ENCODE peak calls at places on chromosomes 13 and 19, in six cellular contexts. K is mucosa of descending colon; W is foreskin fibroblast; B is CD8-positive, alpha-beta T cell; D is glutamatergic neuron; F is fibroblast of lung. I is an unnamed sample.

GRCh38 chr13:97228850-97229521 is 6.9 kb downstream of the MBNL2 start:
- DNase-seq in K (no peak), W (no peak), B (no peak), D (no peak), F (no peak), I (no peak)

GRCh38 chr13:114339779-114340534 is 25.7 kb downstream of the CHAMP1 start:
- DNase-seq in K (peak), W (peak), B (peak), D (no peak), F (peak), I (no peak)

GRCh38 chr19:37979547-37980082 is 72.6 kb downstream of the SIPA1L3 start:
- DNase-seq in K (peak), W (no peak), B (no peak), D (no peak), F (no peak), I (no peak)

GRCh38 chr19:47391510-47392223 is 27.7 kb downstream of the MEIS3 start:
- DNase-seq in K (peak), W (peak), B (peak), D (peak), F (peak), I (peak)

GRCh38 chr13:73625562-73626339 is 508.5 kb downstream of the KLF12 start:
- DNase-seq in K (no peak), W (no peak), B (peak), D (no peak), F (no peak), I (no peak)

GRCh38 chr13:29595380-29596063 is at the start of gene SLC7A1:
- DNase-seq in K (peak), W (peak), B (peak), D (peak), F (peak), I (peak)

GRCh38 chr19:1219786-1220451 is 14.3 kb downstream of the STK11 start:
- DNase-seq in K (no peak), W (no peak), B (no peak), D (no peak), F (no peak), I (no peak)

GRCh38 chr19:49453757-49454248 is 778 bp downstream of the ALDH16A1 start:
- DNase-seq in K (no peak), W (no peak), B (no peak), D (no peak), F (no peak), I (no peak)

GRCh38 chr13:43797154-43797553 is 10.4 kb upstream of the ENOX1 start:
- DNase-seq in K (no peak), W (no peak), B (no peak), D (no peak), F (no peak), I (no peak)

GRCh38 chr13:110683203-110683883 is 22.6 kb downstream of the CARS2 start:
- DNase-seq in K (no peak), W (peak), B (no peak), D (no peak), F (peak), I (no peak)

GRCh38 chr19:1104452-1105216 is 840 bp downstream of the GPX4 start:
- DNase-seq in K (peak), W (peak), B (peak), D (peak), F (peak), I (peak)

GRCh38 chr13:99376132-99376531 is 68.9 kb upstream of the GPR183 start:
- DNase-seq in K (no peak), W (no peak), B (no peak), D (no peak), F (no peak), I (peak)

GRCh38 chr19:33557720-33558119 is 36.1 kb upstream of the PEPD start:
- DNase-seq in K (no peak), W (no peak), B (no peak), D (no peak), F (no peak), I (no peak)

GRCh38 chr19:15934332-15935078 is at the start of gene CYP4F11:
- DNase-seq in K (peak), W (peak), B (no peak), D (no peak), F (no peak), I (no peak)

GRCh38 chr13:112519517-112520060 is 68.4 kb downstream of the TUBGCP3 start:
- DNase-seq in K (no peak), W (no peak), B (no peak), D (peak), F (no peak), I (no peak)

GRCh38 chr19:48992571-48993174 is 436 bp downstream of the GYS1 start:
- DNase-seq in K (no peak), W (no peak), B (no peak), D (no peak), F (no peak), I (no peak)

GRCh38 chr19:11200931-11201330 is 3.6 kb upstream of the KANK2 start:
- DNase-seq in K (no peak), W (no peak), B (no peak), D (no peak), F (no peak), I (no peak)

GRCh38 chr13:77047649-77048343 is 20.8 kb upstream of the FBXL3 start:
- DNase-seq in K (no peak), W (no peak), B (no peak), D (no peak), F (no peak), I (no peak)

GRCh38 chr19:47598407-47599349 is 10.3 kb upstream of the BICRA start:
- DNase-seq in K (peak), W (peak), B (no peak), D (no peak), F (peak), I (no peak)

GRCh38 chr19:48836089-48837017 is at the start of gene HSD17B14:
- DNase-seq in K (no peak), W (peak), B (no peak), D (peak), F (peak), I (no peak)

GRCh38 chr19:46915386-46915785 is 54.6 kb downstream of the ARHGAP35 start:
- DNase-seq in K (no peak), W (no peak), B (no peak), D (no peak), F (no peak), I (no peak)

GRCh38 chr19:49116544-49116943 is 2.4 kb downstream of the LIN7B start:
- DNase-seq in K (no peak), W (no peak), B (no peak), D (no peak), F (no peak), I (no peak)

GRCh38 chr13:48412100-48412556 is 785 bp downstream of the LPAR6 start:
- DNase-seq in K (no peak), W (peak), B (no peak), D (no peak), F (peak), I (no peak)

GRCh38 chr19:10299545-10300458 is 9.8 kb downstream of the ZGLP1 start:
- DNase-seq in K (no peak), W (no peak), B (no peak), D (no peak), F (no peak), I (no peak)

GRCh38 chr13:102580552-102581169 is 16.1 kb upstream of the TPP2 start:
- DNase-seq in K (no peak), W (peak), B (peak), D (no peak), F (peak), I (peak)

GRCh38 chr19:5827342-5827890 is 12.1 kb downstream of the FUT6 start:
- DNase-seq in K (no peak), W (no peak), B (no peak), D (no peak), F (no peak), I (no peak)
- TF ChIP-seq CTCF in K (no peak), W (no peak), B (no peak), D (no peak), F (no peak), I (no peak)

GRCh38 chr13:36509369-36509768 is 77.1 kb downstream of the CCNA1 start:
- DNase-seq in K (no peak), W (no peak), B (no peak), D (no peak), F (no peak), I (no peak)
- TF ChIP-seq CTCF in K (no peak), W (no peak), B (no peak), D (peak), F (no peak), I (no peak)

DNA sequence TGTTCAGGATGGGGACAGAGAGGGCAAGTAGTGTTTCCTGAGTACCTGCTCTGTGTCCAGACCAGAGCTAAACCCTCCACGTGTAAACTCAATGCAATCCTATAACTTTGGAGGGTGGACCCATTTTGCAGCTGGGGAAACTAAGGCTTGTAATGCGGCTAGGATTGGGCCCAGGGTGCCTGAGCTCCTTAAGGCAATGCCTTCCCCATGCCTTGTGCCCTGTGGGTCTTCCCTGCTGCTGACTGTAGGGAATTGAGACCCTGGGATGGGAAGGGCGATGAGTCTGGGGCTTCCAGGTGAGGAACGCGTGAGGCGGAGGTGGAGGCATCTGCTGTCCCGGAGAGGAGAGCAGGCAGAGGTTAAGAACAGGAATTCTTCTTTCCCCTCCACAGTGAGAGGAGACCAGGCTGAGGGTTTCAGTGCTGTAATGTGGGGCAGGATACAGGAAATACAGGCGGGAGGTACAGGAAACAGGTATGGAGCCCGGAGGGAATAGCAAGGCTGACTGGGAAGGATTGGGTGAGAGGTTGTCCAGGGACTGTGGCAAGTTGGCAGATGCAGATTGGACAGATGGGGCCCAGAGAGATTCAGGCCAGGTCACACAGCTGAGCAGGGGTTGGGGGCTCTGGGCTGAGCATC is 19.2 kb downstream of the SLC27A1 start:
- DNase-seq in K (no peak), W (no peak), B (no peak), D (no peak), F (no peak), I (no peak)
- TF ChIP-seq CTCF in K (no peak), W (no peak), B (no peak), D (no peak), F (no peak), I (no peak)

DNA sequence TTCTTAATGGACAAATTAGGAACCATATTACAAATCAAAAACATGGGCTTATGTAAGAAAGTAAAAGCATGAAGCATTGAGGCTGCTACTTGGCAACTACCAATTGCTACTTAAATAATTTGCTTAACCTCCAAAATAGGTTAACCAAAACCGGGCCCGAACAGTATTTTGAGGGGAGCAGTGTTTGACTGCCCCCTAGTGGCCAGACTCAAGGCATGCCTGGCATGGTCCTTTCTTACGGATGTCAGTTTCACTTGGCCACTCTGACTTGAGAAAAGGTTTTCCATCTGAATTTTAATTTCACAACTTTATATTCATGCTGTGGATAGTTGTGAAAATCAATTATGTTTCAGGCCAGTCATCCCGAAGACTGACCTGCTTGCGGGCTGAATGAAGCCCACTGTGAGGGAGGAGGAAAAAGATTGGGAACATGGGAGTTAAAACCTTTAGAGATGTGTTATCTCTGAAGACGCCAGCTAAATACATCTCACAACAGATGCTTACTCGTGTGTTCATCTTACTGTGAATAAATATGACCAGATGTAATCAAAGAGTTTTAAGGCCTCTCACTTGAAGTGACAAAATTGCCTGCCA is 2.9 kb downstream of the RXFP2 start:
- DNase-seq in K (peak), W (peak), B (peak), D (peak), F (peak), I (peak)
- TF ChIP-seq CTCF in K (peak), W (peak), B (peak), D (peak), F (peak), I (peak)

GRCh38 chr19:8307965-8308866 is at the start of gene CD320:
- DNase-seq in K (peak), W (peak), B (peak), D (peak), F (peak), I (peak)

GRCh38 chr19:8308891-8309291 is 733 bp upstream of the CD320 start:
- DNase-seq in K (peak), W (no peak), B (no peak), D (no peak), F (no peak), I (no peak)

GRCh38 chr19:8305798-8306197 is 2.4 kb downstream of the CD320 start:
- DNase-seq in K (peak), W (no peak), B (no peak), D (no peak), F (no peak), I (no peak)

GRCh38 chr19:8306235-8307054 is 1.7 kb downstream of the CD320 start:
- DNase-seq in K (peak), W (no peak), B (no peak), D (no peak), F (no peak), I (no peak)

GRCh38 chr19:8307400-8307964 is 676 bp downstream of the CD320 start:
- DNase-seq in K (no peak), W (peak), B (no peak), D (no peak), F (no peak), I (no peak)
- TF ChIP-seq CTCF in K (no peak), W (no peak), B (no peak), D (no peak), F (no peak), I (no peak)

GRCh38 chr19:17075860-17076538 is 422 bp downstream of the MYO9B start:
- DNase-seq in K (peak), W (peak), B (peak), D (no peak), F (no peak), I (no peak)
- TF ChIP-seq CTCF in K (no peak), W (no peak), B (no peak), D (no peak), F (no peak), I (no peak)

GRCh38 chr19:35248310-35249145 is at the start of gene LSR:
- DNase-seq in K (peak), W (no peak), B (peak), D (no peak), F (no peak), I (peak)
- TF ChIP-seq CTCF in K (no peak), W (no peak), B (no peak), D (no peak), F (no peak), I (no peak)

GRCh38 chr13:25032160-25032559 is 63.8 kb upstream of the PABPC3 start:
- DNase-seq in K (no peak), W (no peak), B (no peak), D (no peak), F (no peak), I (no peak)

GRCh38 chr13:25042141-25042540 is 53.8 kb upstream of the PABPC3 start:
- DNase-seq in K (no peak), W (no peak), B (no peak), D (no peak), F (no peak), I (no peak)

GRCh38 chr13:25034173-25034572 is 61.8 kb upstream of the PABPC3 start:
- DNase-seq in K (no peak), W (no peak), B (no peak), D (no peak), F (no peak), I (no peak)

DNA sequence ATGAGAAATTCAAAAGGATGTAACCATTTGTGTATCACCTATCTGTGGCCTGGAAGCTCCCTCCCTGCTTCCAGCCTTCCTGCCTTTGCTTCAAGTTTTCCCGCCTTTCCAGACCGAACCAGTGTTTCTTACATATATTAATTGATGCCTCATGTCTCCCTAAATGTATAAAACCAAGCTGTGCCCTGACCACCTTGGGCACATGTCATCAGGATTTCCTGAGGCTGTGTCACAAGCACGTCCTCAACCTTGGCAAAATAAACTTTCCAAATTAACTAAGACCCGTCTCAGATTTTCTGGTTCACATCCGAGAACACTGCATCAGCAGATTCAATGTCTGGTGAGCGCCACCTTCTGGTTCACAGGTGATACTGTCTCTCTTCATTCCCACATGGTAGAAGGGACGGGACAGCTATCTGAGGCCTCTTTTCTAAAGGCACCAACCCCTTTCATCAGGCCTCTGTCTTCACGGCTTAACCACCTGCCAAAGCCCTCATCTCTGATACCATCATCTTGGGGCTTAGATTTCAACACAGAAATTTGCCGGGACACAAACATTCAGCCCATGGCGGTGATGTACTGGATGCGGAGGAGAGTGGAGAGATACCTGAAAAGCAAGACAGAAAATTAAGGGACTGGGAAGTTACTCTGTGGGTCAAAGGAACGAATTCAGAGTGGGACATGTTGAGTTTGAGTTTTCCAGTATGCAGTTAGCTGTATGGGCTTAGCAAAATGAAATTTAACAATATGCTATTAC is 58.7 kb upstream of the PABPC3 start:
- DNase-seq in K (no peak), W (peak), B (peak), D (peak), F (peak), I (peak)
- TF ChIP-seq CTCF in K (peak), W (peak), B (peak), D (peak), F (peak), I (peak)

I was measured in GM13976.